ENCODE peak calls at places on chromosomes 11 and 22, in five cellular contexts. C is choroid plexus epithelial cell, D is A549, W is fibroblast of mammary gland, I is tibial nerve. P is an unnamed sample.
A peak's percentile ranks its signal among the peaks of the same experiment; 100 is the strongest.

GRCh38 chr11:67996051-67996450 is 7.8 kb downstream of the UNC93B1 start:
- DNase-seq in C (no peak), D (no peak), W (no peak), I (no peak), P (no peak)

GRCh38 chr22:32123657-32124056 is 35.4 kb downstream of the C22orf42 start:
- DNase-seq in C (no peak), D (peak; percentile 31), W (no peak), I (no peak), P (no peak)

GRCh38 chr11:128411812-128412211 is 175.5 kb downstream of the ETS1 start:
- DNase-seq in C (no peak), D (no peak), W (no peak), I (no peak), P (no peak)

GRCh38 chr11:17314232-17314547 is 37.4 kb upstream of the NCR3LG1 start:
- DNase-seq in C (peak; percentile 91), D (no peak), W (peak; percentile 90), I (no peak), P (peak; percentile 88)

GRCh38 chr11:126148317-126148716 is 63.1 kb downstream of the RPUSD4 start:
- DNase-seq in C (no peak), D (no peak), W (no peak), I (no peak), P (no peak)

GRCh38 chr11:94926698-94927237 is 46.6 kb downstream of the CWC15 start:
- DNase-seq in C (peak; percentile 98), D (peak; percentile 5), W (peak; percentile 97), I (peak; percentile 65), P (peak; percentile 98)

GRCh38 chr11:5689551-5689983 is at the start of gene TRIM22:
- DNase-seq in C (peak; percentile 90), D (no peak), W (peak; percentile 79), I (no peak), P (peak; percentile 80)

GRCh38 chr22:27690596-27690995 is 111.0 kb downstream of the MN1 start:
- DNase-seq in C (no peak), D (no peak), W (no peak), I (no peak), P (no peak)

GRCh38 chr11:114846040-114846791 is 167.9 kb downstream of the NXPE2 start:
- DNase-seq in C (no peak), D (peak; percentile 10), W (no peak), I (no peak), P (no peak)

DNA sequence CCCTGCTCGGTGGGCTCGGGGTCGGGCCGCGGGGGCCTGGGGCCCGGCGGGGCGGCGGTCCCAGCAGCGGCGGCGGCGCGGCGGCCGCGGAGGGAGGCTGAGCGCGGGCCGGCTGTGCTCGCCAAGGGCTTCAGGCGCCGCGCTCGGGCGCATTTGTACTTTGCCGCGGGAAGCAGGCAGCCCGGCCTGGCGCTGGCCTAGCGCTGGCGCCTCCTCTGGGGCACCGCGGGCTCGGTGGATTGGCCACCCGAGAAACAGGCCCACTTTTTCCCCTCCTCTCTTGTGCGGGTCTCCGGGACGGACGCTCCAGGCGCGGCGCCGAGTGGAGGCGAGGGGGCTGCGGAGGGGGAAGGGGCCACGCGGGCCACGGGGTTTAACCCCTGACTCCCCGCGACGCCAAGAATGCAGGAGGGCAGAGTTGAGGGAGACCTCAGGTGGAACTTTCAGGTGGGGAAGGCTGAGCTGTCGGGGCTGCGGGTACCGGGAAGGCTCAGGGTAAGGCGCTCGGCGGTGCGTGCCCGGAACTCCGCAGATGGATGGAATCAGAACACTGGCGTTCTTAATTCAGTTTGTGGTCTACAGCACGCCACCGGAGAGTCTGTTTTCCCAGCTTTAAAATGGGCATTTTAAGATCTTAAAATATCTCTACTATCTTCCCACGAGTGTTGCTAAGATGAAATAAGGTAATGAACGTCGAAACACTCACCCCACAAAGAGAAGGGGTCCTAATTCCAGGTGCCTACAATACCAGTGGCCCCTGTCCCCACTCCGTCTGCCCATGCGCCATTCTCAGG is at the start of gene CHRDL2:
- DNase-seq in C (peak; percentile 46), D (peak; percentile 30), W (no peak), I (no peak), P (peak; percentile 45)
- H3K4me3 ChIP-seq in C (peak within 1 kb of the TSS; percentile 39), D (peak within 1 kb of the TSS; percentile 48), W (no peak within 1 kb of the TSS), I (peak within 1 kb of the TSS; percentile 24), P (peak within 1 kb of the TSS; percentile 36)

GRCh38 chr22:31106651-31107205 is 640 bp downstream of the SELENOM start:
- DNase-seq in C (peak; percentile 56), D (peak; percentile 21), W (peak; percentile 75), I (no peak), P (peak; percentile 61)
- H3K4me3 ChIP-seq in C (peak overlapping the region; percentile 92), D (peak overlapping the region; percentile 66), W (peak overlapping the region; percentile 78), I (peak overlapping the region; percentile 80), P (peak overlapping the region; percentile 93)

DNA sequence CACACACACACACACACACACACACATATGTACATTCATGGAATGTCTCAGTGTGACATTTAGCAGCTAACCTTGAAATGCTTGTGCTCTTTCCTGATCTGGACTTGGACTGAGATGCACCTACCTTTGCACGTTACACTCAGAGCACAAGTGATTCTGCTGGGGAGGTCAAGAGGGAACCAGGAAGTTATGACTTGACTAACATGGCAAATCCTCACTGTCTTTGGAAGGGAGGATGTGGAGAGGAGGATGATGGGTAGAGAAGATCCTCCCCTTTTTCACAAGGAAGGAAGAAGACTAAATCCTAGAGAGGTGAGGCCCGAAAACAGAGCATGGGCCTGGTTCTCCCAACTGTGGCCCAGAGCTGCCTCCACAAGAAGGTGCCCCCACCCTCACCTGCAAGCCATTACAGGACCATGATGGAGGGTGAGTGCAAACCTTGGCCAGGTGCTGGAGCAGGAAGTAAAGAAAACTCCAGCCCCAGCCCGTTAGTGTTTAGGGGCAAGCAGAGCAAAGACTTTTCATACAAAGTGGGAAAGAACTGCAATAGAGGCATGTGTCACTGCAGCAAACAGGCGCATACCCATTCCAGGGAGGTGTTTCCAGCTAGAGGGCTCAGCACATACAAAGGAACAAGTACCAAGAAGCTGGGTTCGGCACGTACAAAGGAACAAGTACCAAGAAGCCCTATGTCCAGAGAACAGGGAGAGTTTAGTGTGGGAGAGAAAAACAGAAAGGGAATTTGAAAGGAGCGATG is 26.4 kb downstream of the SCN4B start:
- DNase-seq in C (no peak), D (peak; percentile 7), W (no peak), I (no peak), P (no peak)
- H3K4me3 ChIP-seq in C (no peak overlapping the region), D (no peak overlapping the region), W (no peak overlapping the region), I (no peak overlapping the region), P (no peak overlapping the region)

GRCh38 chr11:12211331-12212065 is 101.1 kb downstream of the MICAL2 start:
- DNase-seq in C (no peak), D (no peak), W (no peak), I (no peak), P (no peak)
- H3K4me3 ChIP-seq in C (no peak overlapping the region), D (no peak overlapping the region), W (no peak overlapping the region), I (no peak overlapping the region), P (no peak overlapping the region)

P was measured in fibroblast of pulmonary artery.